ENCODE peak calls at places on chromosomes 3 and 15, in eight cellular contexts. Q is H7, N is heart left ventricle, L is mesendoderm, G is left lung, H is neuronal stem cell, M is GM12864, W is astrocyte. S is an unnamed sample.

GRCh38 chr3:87987952-87988351 is 70.9 kb downstream of the CGGBP1 start:
- DNase-seq in Q (no peak), H (no peak), L (peak), W (no peak), G (no peak), N (no peak), M (no peak), S (no peak)

GRCh38 chr3:100969557-100969916 is 23.7 kb downstream of the ABI3BP start:
- DNase-seq in Q (no peak), G (no peak), L (no peak), H (no peak), N (no peak), W (no peak), M (no peak), S (no peak)

GRCh38 chr3:25381083-25381482 is 47.0 kb upstream of the RARB start:
- DNase-seq in L (no peak), H (no peak), M (no peak), G (no peak), N (no peak), Q (peak), W (no peak), S (no peak)

GRCh38 chr15:43769584-43770228 is 7.1 kb downstream of the ELL3 start:
- DNase-seq in H (no peak), G (no peak), M (no peak), L (peak), N (no peak), Q (peak), W (peak), S (no peak)

GRCh38 chr3:150825192-150825915 is 62.4 kb upstream of the SIAH2 start:
- DNase-seq in N (no peak), Q (no peak), H (no peak), W (no peak), M (no peak), G (no peak), L (no peak), S (no peak)

GRCh38 chr3:74531491-74531890 is 83.0 kb downstream of the CNTN3 start:
- DNase-seq in L (no peak), M (no peak), N (no peak), Q (no peak), H (no peak), W (no peak), G (no peak), S (no peak)

GRCh38 chr3:69768436-69768835 is 29.2 kb downstream of the MITF start:
- DNase-seq in H (no peak), M (no peak), Q (no peak), G (no peak), N (no peak), W (no peak), L (no peak), S (no peak)

GRCh38 chr3:176120507-176120906 is 1076.8 kb downstream of the TBL1XR1 start:
- DNase-seq in N (no peak), G (no peak), W (no peak), Q (no peak), M (no peak), L (no peak), H (no peak), S (no peak)

GRCh38 chr3:12479919-12480425 is 4.3 kb upstream of the TSEN2 start:
- DNase-seq in N (no peak), H (peak), Q (peak), W (peak), G (no peak), L (peak), M (peak), S (no peak)

GRCh38 chr3:117665311-117665710 is 955.7 kb downstream of the TUSC7 start:
- DNase-seq in G (peak), W (no peak), H (no peak), N (no peak), L (no peak), M (no peak), Q (no peak), S (peak)

GRCh38 chr3:45983865-45984264 is 11.8 kb downstream of the FYCO1 start:
- DNase-seq in N (no peak), M (no peak), L (no peak), H (no peak), W (no peak), G (no peak), Q (no peak), S (no peak)

GRCh38 chr15:100911086-100911485 is 8.1 kb upstream of the LRRK1 start:
- DNase-seq in L (no peak), W (no peak), Q (no peak), H (no peak), N (no peak), G (no peak), M (no peak), S (no peak)
- H3K4me3 ChIP-seq in L (no peak), W (no peak), Q (no peak), H (no peak), N (no peak), G (no peak), M (no peak), S (no peak)

DNA sequence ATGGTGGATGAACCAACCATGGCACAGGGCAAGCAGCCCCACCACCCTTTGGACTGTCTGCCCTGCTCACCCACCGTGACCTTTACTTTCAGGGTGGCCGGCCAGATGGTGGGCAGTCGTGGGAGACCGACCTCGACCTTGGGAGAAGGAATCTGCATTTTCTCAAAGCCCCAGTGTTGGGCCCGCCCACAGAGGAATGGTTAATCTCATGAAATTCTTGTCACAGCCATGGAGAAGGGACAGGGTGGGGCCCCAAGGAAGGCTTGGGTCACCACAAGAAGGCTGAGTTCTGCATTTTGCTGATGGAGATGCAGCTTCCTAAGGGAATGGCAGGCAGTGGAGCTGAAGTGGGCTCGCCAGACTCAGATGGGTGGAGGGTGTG is 2.9 kb downstream of the PLXND1 start:
- DNase-seq in M (no peak), G (no peak), Q (no peak), L (no peak), W (no peak), N (no peak), H (no peak), S (no peak)
- H3K4me3 ChIP-seq in M (no peak), G (peak), Q (no peak), L (no peak), W (peak), N (peak), H (no peak), S (no peak)

DNA sequence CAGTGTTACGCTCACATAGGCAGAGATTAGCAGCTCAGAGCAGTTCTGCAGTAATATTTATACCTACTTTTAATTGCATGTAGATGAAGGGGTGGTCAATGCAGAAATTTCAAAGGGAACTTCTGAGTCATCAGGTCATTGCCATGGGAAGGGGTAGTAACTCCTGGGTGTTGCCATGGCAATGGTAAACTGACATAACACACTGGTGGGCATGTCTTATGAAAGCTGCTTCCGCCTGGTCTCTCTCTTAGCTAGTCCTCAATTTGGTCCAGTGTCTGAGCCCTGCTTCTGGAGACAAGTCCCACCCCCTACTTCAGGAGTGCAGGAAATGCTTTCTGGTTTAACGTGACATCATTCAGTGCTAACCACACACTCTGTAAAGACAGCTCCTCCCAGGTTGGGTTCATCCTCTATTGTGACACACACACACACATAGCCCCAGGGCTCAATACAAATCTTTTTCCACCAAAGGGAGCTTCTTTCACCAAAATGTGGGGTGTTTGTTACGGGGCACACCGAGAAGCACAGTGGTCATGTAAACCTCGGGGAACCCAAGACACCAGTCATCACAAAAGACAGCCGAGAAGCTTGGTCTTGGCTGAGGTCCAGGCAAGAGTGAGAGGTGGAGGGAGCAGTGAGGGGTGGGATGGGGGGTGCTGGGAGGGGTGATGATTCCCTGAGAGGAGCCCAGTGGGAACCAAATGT is 74.5 kb downstream of the TLE3 start:
- DNase-seq in N (no peak), H (no peak), L (peak), Q (no peak), G (no peak), W (peak), M (peak), S (no peak)
- H3K4me3 ChIP-seq in N (no peak), H (no peak), L (no peak), Q (no peak), G (no peak), W (no peak), M (no peak), S (no peak)

GRCh38 chr3:53255360-53255774 is 455 bp downstream of the TKT start:
- DNase-seq in G (peak), H (no peak), N (peak), M (no peak), Q (no peak), L (no peak), W (no peak), S (no peak)

GRCh38 chr3:53254810-53255359 is 937 bp downstream of the TKT start:
- DNase-seq in Q (peak), W (peak), N (peak), G (peak), M (peak), L (peak), H (peak), S (peak)

GRCh38 chr3:53252105-53252946 is 3.5 kb downstream of the TKT start:
- DNase-seq in L (peak), M (no peak), W (peak), G (peak), Q (peak), N (no peak), H (no peak), S (no peak)

GRCh38 chr3:53254190-53254809 is 1.5 kb downstream of the TKT start:
- DNase-seq in H (no peak), N (no peak), W (no peak), M (no peak), L (no peak), G (peak), Q (peak), S (no peak)

DNA sequence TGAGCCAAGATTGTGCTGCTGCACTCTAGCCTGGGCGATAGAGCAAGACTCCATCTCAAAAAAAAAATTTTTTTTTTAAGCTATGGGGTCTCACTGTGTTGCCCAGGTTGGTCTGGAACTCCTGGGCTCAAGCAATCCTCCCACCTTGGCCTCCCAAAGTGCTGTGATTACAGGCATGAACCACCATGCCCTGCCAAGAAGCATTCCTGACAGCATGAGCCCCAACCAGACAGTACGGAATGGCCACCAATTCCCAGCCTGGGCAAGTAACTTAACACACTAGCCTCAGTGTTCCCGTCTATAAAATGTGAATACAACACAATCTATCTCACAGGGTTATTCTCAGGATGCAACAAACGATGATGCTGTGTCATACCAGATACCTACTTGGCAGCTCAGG is 2.1 kb downstream of the TKT start:
- DNase-seq in N (no peak), Q (peak), L (no peak), W (no peak), G (no peak), H (no peak), M (no peak), S (no peak)
- H3K4me3 ChIP-seq in N (peak), Q (peak), L (peak), W (peak), G (peak), H (no peak), M (peak), S (peak)

GRCh38 chr3:39262842-39263241 is 17.0 kb downstream of the CX3CR1 start:
- DNase-seq in M (no peak), L (no peak), W (no peak), G (no peak), N (no peak), Q (no peak), H (no peak), S (no peak)

GRCh38 chr3:39263576-39263975 is 16.3 kb downstream of the CX3CR1 start:
- DNase-seq in W (no peak), G (no peak), H (no peak), M (no peak), Q (no peak), N (no peak), L (no peak), S (no peak)

GRCh38 chr3:39261726-39262125 is 18.1 kb downstream of the CX3CR1 start:
- DNase-seq in N (no peak), L (no peak), W (no peak), Q (no peak), H (no peak), M (no peak), G (no peak), S (no peak)

GRCh38 chr3:39260957-39261356 is 18.9 kb downstream of the CX3CR1 start:
- DNase-seq in Q (peak), N (peak), H (no peak), L (peak), G (peak), W (peak), M (peak), S (peak)

DNA sequence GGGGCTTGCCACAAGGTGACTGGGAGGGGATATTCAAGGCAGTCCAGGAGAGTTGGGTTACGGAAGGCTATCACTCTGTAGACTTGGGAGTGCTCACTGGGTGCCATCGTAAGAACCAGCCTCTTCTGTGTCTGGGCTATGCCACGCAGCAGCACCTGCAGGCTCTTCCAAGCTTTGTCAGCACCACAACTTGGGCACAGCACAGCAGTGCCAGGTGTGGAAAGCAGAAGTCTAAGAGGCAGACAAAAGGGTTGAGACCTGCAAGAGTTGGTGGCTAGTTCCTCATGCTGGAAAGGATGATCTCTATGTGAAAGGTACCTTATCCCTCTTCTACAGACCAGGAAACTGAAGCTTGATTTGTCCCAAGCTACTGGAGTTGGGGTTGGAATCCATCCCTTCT is 15.8 kb downstream of the CX3CR1 start:
- DNase-seq in G (no peak), H (no peak), L (no peak), W (no peak), M (no peak), Q (no peak), N (no peak), S (no peak)
- H3K4me3 ChIP-seq in G (no peak), H (no peak), L (no peak), W (no peak), M (no peak), Q (no peak), N (no peak), S (no peak)

GRCh38 chr3:18290130-18290529 is 135.0 kb downstream of the SATB1 start:
- DNase-seq in L (no peak), W (no peak), G (no peak), Q (no peak), M (no peak), H (no peak), N (no peak), S (no peak)
- H3K4me3 ChIP-seq in L (no peak), W (no peak), G (no peak), Q (no peak), M (no peak), H (no peak), N (no peak), S (no peak)

GRCh38 chr15:89203705-89204273 is 17.6 kb downstream of the RLBP1 start:
- DNase-seq in L (no peak), Q (no peak), N (no peak), G (no peak), H (no peak), M (no peak), W (no peak), S (no peak)

GRCh38 chr15:89208256-89208655 is 13.1 kb downstream of the RLBP1 start:
- DNase-seq in W (no peak), Q (no peak), H (no peak), N (no peak), L (no peak), G (no peak), M (no peak), S (peak)

GRCh38 chr15:89209057-89209456 is 12.3 kb downstream of the RLBP1 start:
- DNase-seq in L (no peak), Q (no peak), G (no peak), W (no peak), M (no peak), H (no peak), N (no peak), S (no peak)

GRCh38 chr15:89211678-89212170 is 9.7 kb downstream of the RLBP1 start:
- DNase-seq in Q (no peak), G (no peak), W (no peak), M (no peak), N (no peak), L (no peak), H (no peak), S (no peak)

DNA sequence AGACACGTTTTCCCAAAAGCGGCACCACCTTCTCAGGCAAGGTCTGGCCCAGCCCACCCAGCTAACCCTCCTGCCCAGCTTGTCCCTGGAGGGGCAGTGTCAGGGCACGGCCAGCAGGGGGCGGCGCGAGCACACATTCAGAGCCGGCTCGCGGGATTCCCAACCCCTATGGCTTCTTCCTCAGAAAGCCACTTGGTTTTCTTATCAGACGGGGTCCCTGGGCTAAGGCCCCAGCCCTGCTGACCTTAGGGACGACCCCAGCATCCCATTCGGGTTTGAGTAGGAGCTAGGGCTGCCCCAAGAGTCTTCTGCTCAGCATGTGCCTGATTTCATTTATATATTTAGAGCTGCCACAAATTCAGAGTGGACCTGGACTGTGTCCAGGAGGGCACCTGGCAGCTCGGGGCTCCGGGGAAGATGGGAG is 14.5 kb downstream of the RLBP1 start:
- DNase-seq in Q (peak), N (peak), M (no peak), H (peak), L (peak), G (peak), W (peak), S (peak)
- H3K4me3 ChIP-seq in Q (no peak), N (peak), M (no peak), H (no peak), L (no peak), G (no peak), W (no peak), S (no peak)

GRCh38 chr3:26628915-26629314 is 6.3 kb downstream of the LRRC3B start:
- DNase-seq in H (no peak), G (no peak), N (no peak), L (no peak), Q (no peak), W (no peak), M (no peak), S (no peak)
- H3K4me3 ChIP-seq in H (no peak), G (no peak), N (no peak), L (no peak), Q (no peak), W (no peak), M (no peak), S (no peak)

S was measured in LNCaP clone FGC.